ENCODE peak calls at places on chromosome 21, in seven cellular contexts. One of them, this sample, is unnamed.

GRCh38 chr21:44727757-44728156 is 16.4 kb upstream of the TSPEAR start:
- DNase-seq in GM23248: no peak
- DNase-seq in SK-N-SH: no peak
- DNase-seq in HCT116: no peak
- DNase-seq in Karpas-422: no peak
- DNase-seq in fibroblast of lung: no peak
- DNase-seq in IMR-90: no peak
- DNase-seq in this sample: peak

GRCh38 chr21:14259669-14260458 is 43.9 kb downstream of the RBM11 start:
- DNase-seq in HCT116: peak
- DNase-seq in SK-N-SH: peak
- DNase-seq in IMR-90: peak
- DNase-seq in fibroblast of lung: peak
- DNase-seq in Karpas-422: peak
- DNase-seq in GM23248: peak
- DNase-seq in this sample: no peak

GRCh38 chr21:39016740-39017315 is 166.4 kb downstream of the PSMG1 start:
- DNase-seq in SK-N-SH: no peak
- DNase-seq in HCT116: no peak
- DNase-seq in IMR-90: peak
- DNase-seq in fibroblast of lung: no peak
- DNase-seq in GM23248: no peak
- DNase-seq in Karpas-422: peak
- DNase-seq in this sample: no peak

GRCh38 chr21:35868005-35868868 is 192.1 kb downstream of the SETD4 start:
- DNase-seq in GM23248: peak
- DNase-seq in IMR-90: no peak
- DNase-seq in SK-N-SH: no peak
- DNase-seq in Karpas-422: no peak
- DNase-seq in HCT116: no peak
- DNase-seq in fibroblast of lung: no peak
- DNase-seq in this sample: no peak

GRCh38 chr21:36730291-36731281 is 31.7 kb downstream of the SIM2 start:
- DNase-seq in HCT116: no peak
- DNase-seq in IMR-90: no peak
- DNase-seq in Karpas-422: no peak
- DNase-seq in fibroblast of lung: peak
- DNase-seq in GM23248: no peak
- DNase-seq in SK-N-SH: no peak
- DNase-seq in this sample: no peak

GRCh38 chr21:45846373-45847160 is 135.0 kb upstream of the COL6A1 start:
- DNase-seq in GM23248: peak
- DNase-seq in Karpas-422: no peak
- DNase-seq in IMR-90: peak
- DNase-seq in fibroblast of lung: peak
- DNase-seq in SK-N-SH: no peak
- DNase-seq in HCT116: no peak
- DNase-seq in this sample: peak

GRCh38 chr21:40472026-40472425 is 374.9 kb downstream of the DSCAM start:
- DNase-seq in Karpas-422: no peak
- DNase-seq in fibroblast of lung: peak
- DNase-seq in IMR-90: no peak
- DNase-seq in HCT116: no peak
- DNase-seq in GM23248: no peak
- DNase-seq in SK-N-SH: no peak
- DNase-seq in this sample: no peak

GRCh38 chr21:20617130-20617529 is 381.1 kb upstream of the NCAM2 start:
- DNase-seq in GM23248: no peak
- DNase-seq in Karpas-422: no peak
- DNase-seq in HCT116: no peak
- DNase-seq in SK-N-SH: no peak
- DNase-seq in IMR-90: no peak
- DNase-seq in fibroblast of lung: no peak
- DNase-seq in this sample: peak

GRCh38 chr21:32351428-32351827 is 41.4 kb downstream of the URB1 start:
- DNase-seq in GM23248: no peak
- DNase-seq in Karpas-422: no peak
- DNase-seq in fibroblast of lung: no peak
- DNase-seq in HCT116: no peak
- DNase-seq in IMR-90: no peak
- DNase-seq in SK-N-SH: no peak
- DNase-seq in this sample: peak

GRCh38 chr21:45486443-45487160 is 55.6 kb downstream of the SLC19A1 start:
- DNase-seq in SK-N-SH: no peak
- DNase-seq in fibroblast of lung: no peak
- DNase-seq in GM23248: no peak
- DNase-seq in IMR-90: no peak
- DNase-seq in HCT116: no peak
- DNase-seq in Karpas-422: no peak
- DNase-seq in this sample: no peak

GRCh38 chr21:32565856-32566465 is 19.4 kb downstream of the TCP10L start:
- DNase-seq in SK-N-SH: no peak
- DNase-seq in IMR-90: peak
- DNase-seq in Karpas-422: no peak
- DNase-seq in GM23248: peak
- DNase-seq in fibroblast of lung: peak
- DNase-seq in HCT116: no peak
- DNase-seq in this sample: no peak

GRCh38 chr21:34745557-34746255 is 76.9 kb downstream of the CLIC6 start:
- DNase-seq in IMR-90: peak
- DNase-seq in HCT116: peak
- DNase-seq in Karpas-422: peak
- DNase-seq in SK-N-SH: peak
- DNase-seq in GM23248: peak
- DNase-seq in fibroblast of lung: peak
- DNase-seq in this sample: peak

GRCh38 chr21:34743285-34743684 is 74.5 kb downstream of the CLIC6 start:
- DNase-seq in SK-N-SH: no peak
- DNase-seq in Karpas-422: no peak
- DNase-seq in fibroblast of lung: no peak
- DNase-seq in IMR-90: no peak
- DNase-seq in HCT116: no peak
- DNase-seq in GM23248: no peak
- DNase-seq in this sample: no peak

GRCh38 chr21:34748862-34749261 is 80.1 kb downstream of the CLIC6 start:
- DNase-seq in IMR-90: no peak
- DNase-seq in fibroblast of lung: no peak
- DNase-seq in GM23248: no peak
- DNase-seq in SK-N-SH: no peak
- DNase-seq in HCT116: no peak
- DNase-seq in Karpas-422: no peak
- DNase-seq in this sample: no peak

GRCh38 chr21:34743831-34744230 is 75.0 kb downstream of the CLIC6 start:
- DNase-seq in IMR-90: peak
- DNase-seq in fibroblast of lung: peak
- DNase-seq in HCT116: peak
- DNase-seq in SK-N-SH: no peak
- DNase-seq in GM23248: peak
- DNase-seq in Karpas-422: no peak
- DNase-seq in this sample: no peak

GRCh38 chr21:34744801-34745200 is 76.0 kb downstream of the CLIC6 start:
- DNase-seq in fibroblast of lung: no peak
- DNase-seq in Karpas-422: no peak
- DNase-seq in HCT116: no peak
- DNase-seq in GM23248: no peak
- DNase-seq in IMR-90: no peak
- DNase-seq in SK-N-SH: no peak
- DNase-seq in this sample: no peak
- H3K9ac ChIP-seq in fibroblast of lung: no peak
- H3K9ac ChIP-seq in Karpas-422: no peak
- H3K9ac ChIP-seq in HCT116: no peak
- H3K9ac ChIP-seq in GM23248: peak
- H3K9ac ChIP-seq in IMR-90: no peak
- H3K9ac ChIP-seq in SK-N-SH: no peak
- H3K9ac ChIP-seq in this sample: no peak

GRCh38 chr21:17512245-17513213 is at the start of gene CXADR:
- DNase-seq in IMR-90: no peak
- DNase-seq in HCT116: peak
- DNase-seq in Karpas-422: no peak
- DNase-seq in GM23248: peak
- DNase-seq in fibroblast of lung: peak
- DNase-seq in SK-N-SH: peak
- DNase-seq in this sample: peak

GRCh38 chr21:17519208-17519738 is 6.4 kb downstream of the CXADR start:
- DNase-seq in HCT116: no peak
- DNase-seq in fibroblast of lung: no peak
- DNase-seq in Karpas-422: no peak
- DNase-seq in GM23248: no peak
- DNase-seq in IMR-90: no peak
- DNase-seq in SK-N-SH: no peak
- DNase-seq in this sample: no peak

GRCh38 chr21:17514124-17514481 is 1.3 kb downstream of the CXADR start:
- DNase-seq in Karpas-422: no peak
- DNase-seq in HCT116: no peak
- DNase-seq in GM23248: peak
- DNase-seq in SK-N-SH: no peak
- DNase-seq in IMR-90: no peak
- DNase-seq in fibroblast of lung: peak
- DNase-seq in this sample: peak

DNA sequence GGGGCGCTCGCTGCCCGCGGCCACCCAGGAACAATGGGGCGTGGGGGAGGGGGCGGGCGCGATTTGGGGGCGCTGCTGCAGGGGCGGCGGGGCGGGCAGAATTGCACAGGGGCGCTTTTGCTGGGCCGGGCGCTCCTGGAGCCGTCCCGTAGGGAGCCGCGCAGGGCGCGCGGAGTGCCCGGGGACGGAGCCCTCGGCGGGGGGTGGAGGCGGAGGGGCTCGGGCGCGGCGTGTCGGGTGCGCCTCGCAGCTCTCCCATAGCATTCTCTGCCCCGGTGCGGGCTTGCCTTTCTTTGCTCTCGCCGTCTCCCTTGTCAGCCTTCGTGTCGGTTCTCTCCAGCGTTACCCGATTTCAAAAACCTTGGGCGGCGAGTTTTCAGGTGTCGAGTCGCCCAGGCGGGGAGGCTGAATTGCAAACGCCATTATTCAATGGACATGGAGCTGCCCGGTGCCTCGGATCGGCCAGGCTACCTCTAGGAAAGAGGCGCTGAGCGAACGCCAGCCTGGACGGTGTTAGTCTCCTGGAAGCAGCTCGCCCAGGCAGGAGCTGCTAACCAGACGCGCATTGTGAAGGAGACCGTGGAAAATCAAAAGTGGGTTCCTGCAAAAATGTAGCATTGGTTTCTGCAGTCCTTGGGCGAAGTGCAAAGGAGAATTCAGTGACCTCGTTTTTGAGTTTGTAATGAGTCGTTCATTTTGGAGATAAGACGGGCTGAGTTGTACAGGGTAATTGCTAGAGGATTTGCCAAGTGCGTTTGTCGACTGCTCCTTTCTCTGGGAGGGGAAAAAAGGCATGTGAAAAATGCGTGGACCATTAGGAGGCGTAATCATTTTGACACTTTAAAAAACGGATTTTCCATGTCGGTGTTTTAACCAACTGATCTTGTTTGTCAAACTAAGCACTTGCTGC is 626 bp downstream of the CXADR start:
- DNase-seq in GM23248: peak
- DNase-seq in Karpas-422: no peak
- DNase-seq in HCT116: no peak
- DNase-seq in IMR-90: no peak
- DNase-seq in fibroblast of lung: peak
- DNase-seq in SK-N-SH: peak
- DNase-seq in this sample: peak
- H2AFZ ChIP-seq in GM23248: peak
- H2AFZ ChIP-seq in Karpas-422: no peak
- H2AFZ ChIP-seq in HCT116: no peak
- H2AFZ ChIP-seq in IMR-90: peak
- H2AFZ ChIP-seq in fibroblast of lung: peak
- H2AFZ ChIP-seq in SK-N-SH: peak
- H2AFZ ChIP-seq in this sample: no peak

GRCh38 chr21:41810597-41810932 is 43.7 kb upstream of the RIPK4 start:
- DNase-seq in IMR-90: no peak
- DNase-seq in GM23248: no peak
- DNase-seq in HCT116: no peak
- DNase-seq in Karpas-422: no peak
- DNase-seq in fibroblast of lung: no peak
- DNase-seq in SK-N-SH: no peak
- DNase-seq in this sample: no peak
- H3K9ac ChIP-seq in IMR-90: no peak
- H3K9ac ChIP-seq in GM23248: no peak
- H3K9ac ChIP-seq in HCT116: no peak
- H3K9ac ChIP-seq in Karpas-422: no peak
- H3K9ac ChIP-seq in fibroblast of lung: no peak
- H3K9ac ChIP-seq in SK-N-SH: no peak
- H3K9ac ChIP-seq in this sample: no peak

DNA sequence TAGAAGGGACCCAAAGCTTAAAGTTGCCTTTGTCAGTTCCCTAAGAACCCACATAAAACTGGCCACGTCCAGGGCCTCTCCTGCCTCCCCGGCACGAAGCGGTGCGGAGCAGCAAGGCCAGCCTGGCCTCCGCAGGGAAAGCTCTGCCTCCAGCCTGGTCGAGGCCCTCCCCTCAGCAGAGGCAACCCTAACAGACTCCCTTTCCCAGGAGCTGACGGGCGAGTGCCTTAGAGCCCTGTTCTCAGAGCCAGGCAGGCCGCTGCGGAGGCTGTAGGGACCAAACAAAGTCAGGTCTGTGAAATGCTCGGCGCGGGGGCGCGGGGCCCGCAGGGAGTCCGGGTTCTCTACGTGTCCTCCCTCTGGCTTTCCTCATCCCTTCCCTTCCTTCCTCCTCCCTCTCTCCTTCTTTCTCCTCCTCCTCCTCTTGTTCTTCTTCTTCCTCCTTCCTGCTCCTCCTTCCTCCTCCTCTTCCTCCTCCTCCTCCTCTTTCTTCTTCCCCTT is 40.7 kb downstream of the RIPK4 start:
- DNase-seq in SK-N-SH: no peak
- DNase-seq in fibroblast of lung: no peak
- DNase-seq in GM23248: no peak
- DNase-seq in Karpas-422: no peak
- DNase-seq in HCT116: no peak
- DNase-seq in IMR-90: no peak
- DNase-seq in this sample: no peak
- H2AFZ ChIP-seq in SK-N-SH: no peak
- H2AFZ ChIP-seq in fibroblast of lung: no peak
- H2AFZ ChIP-seq in GM23248: no peak
- H2AFZ ChIP-seq in Karpas-422: no peak
- H2AFZ ChIP-seq in HCT116: no peak
- H2AFZ ChIP-seq in IMR-90: no peak
- H2AFZ ChIP-seq in this sample: no peak